ENCODE peak calls at places on chromosome 11, in eight cellular contexts. N is H9; G is CD8-positive, alpha-beta T cell; W is pancreas; L is AG10803; Z is GM20000; E is WTC11; T is GM12865. V is an unnamed sample.

GRCh38 chr11:12125609-12126149 is 15.3 kb downstream of the MICAL2 start:
- DNase-seq in N (no peak), E (no peak), Z (no peak), G (no peak), W (no peak), T (no peak), L (no peak), V (no peak)

GRCh38 chr11:14969922-14970323 is 2.2 kb downstream of the CALCA start:
- DNase-seq in G (peak; percentile 31), T (peak; percentile 48), Z (no peak), E (peak; percentile 94), L (no peak), W (peak; percentile 84), N (peak; percentile 92), V (no peak)

GRCh38 chr11:120231963-120232362 is 8.0 kb upstream of the POU2F3 start:
- DNase-seq in W (no peak), E (no peak), G (no peak), N (no peak), T (no peak), Z (no peak), L (no peak), V (no peak)

GRCh38 chr11:11022126-11022730 is 164.4 kb upstream of the ZBED5 start:
- DNase-seq in Z (peak; percentile 52), L (peak; percentile 21), N (no peak), E (no peak), G (no peak), W (no peak), T (peak; percentile 24), V (peak; percentile 40)

GRCh38 chr11:35063453-35063852 is 75.5 kb upstream of the CD44 start:
- DNase-seq in T (no peak), Z (no peak), N (no peak), L (no peak), W (no peak), E (no peak), G (no peak), V (no peak)

GRCh38 chr11:80122211-80122610 is 681.4 kb upstream of the TENM4 start:
- DNase-seq in Z (no peak), T (no peak), G (no peak), W (no peak), E (no peak), L (no peak), N (no peak), V (no peak)

GRCh38 chr11:34614334-34615113 is 6.4 kb upstream of the EHF start:
- DNase-seq in N (no peak), W (no peak), G (no peak), E (no peak), T (peak; percentile 40), Z (peak; percentile 27), L (peak; percentile 64), V (peak; percentile 31)

GRCh38 chr11:77042111-77042726 is 8.0 kb downstream of the B3GNT6 start:
- DNase-seq in L (no peak), T (no peak), W (no peak), G (no peak), N (no peak), Z (peak; percentile 19), E (no peak), V (no peak)

GRCh38 chr11:124877631-124878496 is 12.6 kb downstream of the ROBO3 start:
- DNase-seq in W (no peak), E (no peak), Z (no peak), N (peak; percentile 55), T (no peak), L (no peak), G (no peak), V (peak; percentile 16)

GRCh38 chr11:130673698-130674097 is 225.3 kb downstream of the ADAMTS15 start:
- DNase-seq in Z (no peak), W (no peak), N (no peak), G (no peak), T (no peak), L (no peak), E (no peak), V (no peak)

GRCh38 chr11:120089036-120090001 is 48.6 kb downstream of the TRIM29 start:
- DNase-seq in G (no peak), Z (no peak), N (no peak), T (no peak), E (no peak), L (no peak), W (no peak), V (no peak)

GRCh38 chr11:115886111-115886733 is 382.0 kb upstream of the CADM1 start:
- DNase-seq in G (no peak), N (no peak), L (no peak), E (no peak), T (no peak), W (no peak), Z (no peak), V (no peak)

GRCh38 chr11:74739546-74740270 is 8.5 kb upstream of the CHRDL2 start:
- DNase-seq in N (peak; percentile 73), G (peak; percentile 30), E (peak; percentile 62), L (peak; percentile 67), W (no peak), T (peak; percentile 57), Z (peak; percentile 79), V (peak; percentile 76)

GRCh38 chr11:119910056-119910455 is 181.1 kb upstream of the NECTIN1 start:
- DNase-seq in Z (no peak), G (no peak), W (no peak), L (no peak), E (no peak), N (no peak), T (no peak), V (no peak)

DNA sequence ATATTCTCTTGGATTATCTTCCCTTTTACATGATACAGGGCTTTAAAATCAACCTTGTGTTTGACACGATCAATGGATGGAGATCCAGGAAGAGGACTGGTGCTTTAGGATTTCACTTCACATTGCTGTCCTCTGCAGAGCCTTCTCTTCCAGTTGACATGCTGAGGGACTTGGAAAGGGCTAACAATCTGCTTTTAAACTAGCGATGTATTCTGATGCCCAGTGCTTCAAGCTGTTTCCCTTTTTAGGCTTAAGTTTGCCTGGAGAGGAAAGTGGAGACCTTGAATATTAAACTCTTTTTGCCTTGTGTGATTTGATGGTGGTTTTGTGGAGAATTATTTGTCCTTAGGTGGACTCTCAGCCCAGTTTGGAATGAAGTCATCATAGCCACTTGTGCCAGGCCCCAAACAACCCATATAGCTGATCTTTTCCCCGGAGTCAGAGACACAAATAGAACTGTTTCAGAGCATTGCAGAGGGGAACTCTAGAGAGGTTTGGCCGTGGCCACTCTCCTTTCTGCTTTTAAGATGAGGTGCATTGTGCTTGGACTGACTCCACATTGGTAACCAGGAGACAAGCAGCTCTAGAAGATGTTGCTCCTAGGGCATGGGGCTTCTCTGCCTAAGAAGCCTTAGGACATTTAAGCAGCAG is 152.7 kb downstream of the NCAM1 start:
- DNase-seq in G (no peak), Z (no peak), W (no peak), T (no peak), L (no peak), N (no peak), E (no peak), V (no peak)
- TF ChIP-seq CTCF in G (no peak), Z (no peak), W (no peak), T (no peak), L (no peak), N (no peak), E (no peak), V (no peak)

GRCh38 chr11:61728066-61728939 is 24.1 kb upstream of the MYRF start:
- DNase-seq in W (no peak), Z (peak; percentile 53), G (no peak), T (peak; percentile 38), E (no peak), L (no peak), N (no peak), V (peak; percentile 57)
- TF ChIP-seq CTCF in W (no peak), Z (no peak), G (no peak), T (no peak), E (no peak), L (no peak), N (peak; percentile 38), V (peak; percentile 14)

DNA sequence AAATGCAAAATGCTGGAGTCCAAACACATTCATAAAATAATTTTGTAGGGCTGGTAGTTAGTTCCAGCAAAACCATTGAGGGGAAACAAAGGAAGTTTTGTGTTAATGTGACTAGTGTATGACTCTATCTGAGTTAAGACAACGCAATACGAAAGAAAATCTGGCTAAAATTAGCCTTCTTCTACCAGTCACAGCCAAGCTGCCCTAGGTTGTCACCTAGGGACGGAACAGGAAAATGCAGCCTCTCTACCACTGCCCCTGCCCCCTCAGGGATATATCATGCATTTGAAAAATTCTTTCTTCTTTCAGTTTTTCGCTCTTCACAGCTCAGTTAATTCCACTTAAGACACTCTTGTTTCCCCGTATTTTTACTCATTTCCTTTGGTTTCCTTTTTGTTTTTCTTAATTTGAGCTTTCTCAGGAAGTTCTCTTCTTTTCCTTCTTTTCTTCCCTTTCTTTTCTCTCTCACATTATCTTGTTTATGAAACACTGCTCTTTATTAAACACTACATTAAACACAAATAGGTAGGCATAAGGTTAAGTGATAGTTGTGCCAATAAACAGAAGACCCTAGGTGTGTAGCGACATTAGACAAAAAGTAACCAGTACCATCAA is 30.6 kb downstream of the KIRREL3 start:
- DNase-seq in L (peak; percentile 80), G (no peak), E (peak; percentile 33), N (peak; percentile 43), W (no peak), Z (no peak), T (peak; percentile 16), V (no peak)
- TF ChIP-seq CTCF in L (peak; percentile 94), G (no peak), E (peak; percentile 36), N (peak; percentile 69), W (peak; percentile 35), Z (peak; percentile 6), T (peak; percentile 47), V (no peak)

DNA sequence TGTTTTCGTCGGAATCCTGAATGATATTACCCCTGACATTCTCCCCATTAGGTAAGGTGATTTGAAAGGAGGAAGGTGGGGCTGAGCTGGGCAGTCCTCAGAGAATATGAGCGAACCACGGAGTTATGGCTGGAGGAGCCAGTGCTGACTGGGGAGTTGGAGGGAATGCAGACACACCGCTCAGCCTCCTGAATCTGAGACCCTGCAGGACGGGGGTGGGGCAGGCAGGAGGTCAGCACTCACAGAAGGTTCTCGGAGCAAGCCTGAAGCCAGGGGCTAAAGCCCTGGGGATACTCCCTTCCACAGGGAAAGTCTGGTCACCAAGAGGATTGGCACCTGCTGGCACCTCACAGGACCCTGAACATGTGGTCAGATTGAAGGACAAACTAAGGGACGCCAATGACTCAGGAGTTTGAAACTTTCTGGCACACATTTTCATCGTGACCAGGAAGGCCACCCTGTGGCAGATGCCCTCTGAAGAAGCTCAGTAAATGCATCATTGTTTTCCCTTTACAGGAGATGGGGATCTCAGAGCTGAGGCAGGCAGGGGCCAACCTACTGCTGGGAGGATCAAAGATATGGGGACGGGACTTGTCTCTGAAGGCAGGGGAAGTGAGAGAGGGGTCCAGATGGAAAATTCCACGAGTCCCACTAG is 26.9 kb upstream of the FCHSD2 start:
- DNase-seq in G (no peak), W (no peak), N (no peak), L (no peak), Z (no peak), T (no peak), E (no peak), V (no peak)
- TF ChIP-seq CTCF in G (no peak), W (no peak), N (no peak), L (no peak), Z (no peak), T (no peak), E (no peak), V (no peak)

GRCh38 chr11:114847599-114847998 is 169.3 kb downstream of the NXPE2 start:
- DNase-seq in T (no peak), L (no peak), W (no peak), G (no peak), N (no peak), E (no peak), Z (no peak), V (no peak)

GRCh38 chr11:114848027-114848426 is 169.7 kb downstream of the NXPE2 start:
- DNase-seq in T (no peak), W (no peak), N (no peak), Z (no peak), L (no peak), E (no peak), G (no peak), V (no peak)

GRCh38 chr11:114846040-114846791 is 167.9 kb downstream of the NXPE2 start:
- DNase-seq in L (no peak), T (no peak), G (no peak), E (no peak), Z (no peak), N (peak; percentile 55), W (no peak), V (no peak)
- TF ChIP-seq CTCF in L (no peak), T (no peak), G (no peak), E (no peak), Z (no peak), N (no peak), W (no peak), V (no peak)

V was measured in GM10248.